ENCODE peak calls at places on chromosomes 4 and X, in five cellular contexts. L is IMR-90, U is neuronal stem cell, Y is DND-41, E is right atrium auricular region. N is an unnamed sample. For H3K27me3, the result is how much of the 10 kb centered on the place peaks cover.

GRCh38 chr4:71262161-71262560 is 76.7 kb upstream of the SLC4A4 start:
- DNase-seq in L (peak), U (no peak), Y (no peak), E (no peak), N (peak)

GRCh38 chr4:81743731-81744465 is 272.2 kb upstream of the RASGEF1B start:
- DNase-seq in L (no peak), U (no peak), Y (no peak), E (no peak), N (no peak)

GRCh38 chrX:120672389-120672788 is 42.5 kb upstream of the C1GALT1C1 start:
- DNase-seq in L (peak), U (no peak), Y (no peak), E (peak), N (peak)

GRCh38 chr4:148452970-148453369 is 10.8 kb upstream of the NR3C2 start:
- DNase-seq in L (no peak), U (no peak), Y (no peak), E (no peak), N (no peak)

GRCh38 chr4:64230709-64231310 is 178.4 kb downstream of the TECRL start:
- DNase-seq in L (peak), U (peak), Y (peak), E (no peak), N (peak)

GRCh38 chr4:90495936-90496335 is 368.7 kb downstream of the CCSER1 start:
- DNase-seq in L (no peak), U (no peak), Y (no peak), E (no peak), N (no peak)

GRCh38 chr4:40206421-40206820 is 9.6 kb downstream of the RHOH start:
- DNase-seq in L (no peak), U (no peak), Y (no peak), E (no peak), N (no peak)

GRCh38 chr4:70913947-70914445 is 11.8 kb downstream of the MOB1B start:
- DNase-seq in L (peak), U (no peak), Y (no peak), E (no peak), N (no peak)

GRCh38 chr4:15779336-15779735 is 1.2 kb downstream of the CD38 start:
- DNase-seq in L (peak), U (peak), Y (no peak), E (peak), N (peak)

GRCh38 chr4:163736876-163737275 is 242.4 kb downstream of the TMA16 start:
- DNase-seq in L (no peak), U (no peak), Y (no peak), E (no peak), N (no peak)

GRCh38 chrX:111519215-111519614 is 7.8 kb downstream of the SERTM2 start:
- DNase-seq in L (peak), U (peak), Y (peak), E (no peak), N (peak)

GRCh38 chrX:100615015-100615414 is 21.6 kb downstream of the TSPAN6 start:
- DNase-seq in L (peak), U (no peak), Y (no peak), E (no peak), N (peak)

GRCh38 chr4:19983072-19983471 is 268.6 kb upstream of the SLIT2 start:
- DNase-seq in L (peak), U (no peak), Y (no peak), E (no peak), N (peak)

GRCh38 chrX:107118322-107119147 is at the start of gene RBM41:
- DNase-seq in L (peak), U (peak), Y (peak), E (peak), N (peak)

GRCh38 chr4:185171373-185172071 is 28.5 kb downstream of the SLC25A4 start:
- DNase-seq in L (no peak), U (no peak), Y (no peak), E (no peak), N (no peak)

GRCh38 chrX:93649381-93649780 is 24.0 kb downstream of the NAP1L3 start:
- DNase-seq in L (no peak), U (no peak), Y (no peak), E (no peak), N (no peak)

GRCh38 chr4:64368741-64369140 is 40.5 kb downstream of the TECRL start:
- DNase-seq in L (no peak), U (no peak), Y (no peak), E (no peak), N (no peak)

GRCh38 chr4:25903905-25904747 is 9.9 kb upstream of the SMIM20 start:
- DNase-seq in L (no peak), U (no peak), Y (no peak), E (no peak), N (no peak)

GRCh38 chr4:119246177-119246576 is 33.7 kb downstream of the USP53 start:
- DNase-seq in L (no peak), U (no peak), Y (no peak), E (no peak), N (no peak)

GRCh38 chrX:141879616-141880015 is 24.1 kb upstream of the MAGEC1 start:
- DNase-seq in L (no peak), U (no peak), Y (no peak), E (no peak), N (no peak)

GRCh38 chr4:167176723-167177367 is 57.4 kb downstream of the SPOCK3 start:
- DNase-seq in L (no peak), U (no peak), Y (no peak), E (no peak), N (no peak)

GRCh38 chr4:146643812-146644401 is 5.2 kb downstream of the POU4F2 start:
- DNase-seq in L (peak), U (peak), Y (no peak), E (no peak), N (peak)

GRCh38 chrX:329291-329910 is 10.8 kb upstream of the GTPBP6 start:
- DNase-seq in L (no peak), U (no peak), Y (no peak), E (no peak), N (no peak)

GRCh38 chr4:177574446-177574845 is 132.2 kb upstream of the AGA start:
- DNase-seq in L (no peak), U (no peak), Y (no peak), E (no peak), N (peak)

GRCh38 chr4:54233697-54234496 is 4.8 kb downstream of the PDGFRA start:
- DNase-seq in L (peak), U (peak), Y (peak), E (peak), N (peak)

GRCh38 chr4:95167809-95168208 is 381.0 kb downstream of the UNC5C start:
- DNase-seq in L (no peak), U (no peak), Y (no peak), E (no peak), N (no peak)

GRCh38 chrX:12330841-12331240 is 192.6 kb downstream of the FRMPD4 start:
- DNase-seq in L (no peak), U (no peak), Y (no peak), E (no peak), N (no peak)

GRCh38 chr4:45477311-45477733 is 646.5 kb downstream of the GABRG1 start:
- DNase-seq in L (no peak), U (no peak), Y (no peak), E (no peak), N (no peak)

GRCh38 chr4:125432078-125432477 is 117.3 kb downstream of the FAT4 start:
- DNase-seq in L (peak), U (peak), Y (no peak), E (no peak), N (peak)

GRCh38 chr4:94806376-94806775 is 48.6 kb downstream of the BMPR1B start:
- DNase-seq in L (peak), U (no peak), Y (no peak), E (no peak), N (no peak)

GRCh38 chr4:10181745-10182445 is 65.3 kb upstream of the WDR1 start:
- DNase-seq in L (no peak), U (no peak), Y (no peak), E (no peak), N (no peak)

GRCh38 chrX:8743126-8743732 is 11.3 kb upstream of the ANOS1 start:
- DNase-seq in L (peak), U (no peak), Y (peak), E (no peak), N (no peak)

GRCh38 chr4:73613130-73613529 is 7.1 kb downstream of the RASSF6 start:
- DNase-seq in L (no peak), U (no peak), Y (no peak), E (no peak), N (no peak)

GRCh38 chr4:87151730-87152129 is 68.7 kb downstream of the KLHL8 start:
- DNase-seq in L (no peak), U (no peak), Y (no peak), E (no peak), N (no peak)

GRCh38 chrX:12563121-12563520 is 228.1 kb upstream of the PRPS2 start:
- DNase-seq in L (peak), U (no peak), Y (no peak), E (no peak), N (peak)

GRCh38 chrX:154368630-154369452 is 5.6 kb downstream of the FLNA start:
- DNase-seq in L (peak), U (no peak), Y (peak), E (peak), N (peak)

GRCh38 chrX:110472265-110472664 is 113.6 kb downstream of the RTL9 start:
- DNase-seq in L (no peak), U (no peak), Y (no peak), E (no peak), N (no peak)

GRCh38 chr4:183797445-183798248 is 107.5 kb upstream of the STOX2 start:
- DNase-seq in L (no peak), U (peak), Y (no peak), E (no peak), N (peak)
- H3K27me3 ChIP-seq in L (under half), U (under half), Y (under half), E (under half), N (under half)

GRCh38 chr4:140497428-140497775 is 691 bp downstream of the MGAT4D start:
- DNase-seq in L (no peak), U (no peak), Y (no peak), E (no peak), N (no peak)

DNA sequence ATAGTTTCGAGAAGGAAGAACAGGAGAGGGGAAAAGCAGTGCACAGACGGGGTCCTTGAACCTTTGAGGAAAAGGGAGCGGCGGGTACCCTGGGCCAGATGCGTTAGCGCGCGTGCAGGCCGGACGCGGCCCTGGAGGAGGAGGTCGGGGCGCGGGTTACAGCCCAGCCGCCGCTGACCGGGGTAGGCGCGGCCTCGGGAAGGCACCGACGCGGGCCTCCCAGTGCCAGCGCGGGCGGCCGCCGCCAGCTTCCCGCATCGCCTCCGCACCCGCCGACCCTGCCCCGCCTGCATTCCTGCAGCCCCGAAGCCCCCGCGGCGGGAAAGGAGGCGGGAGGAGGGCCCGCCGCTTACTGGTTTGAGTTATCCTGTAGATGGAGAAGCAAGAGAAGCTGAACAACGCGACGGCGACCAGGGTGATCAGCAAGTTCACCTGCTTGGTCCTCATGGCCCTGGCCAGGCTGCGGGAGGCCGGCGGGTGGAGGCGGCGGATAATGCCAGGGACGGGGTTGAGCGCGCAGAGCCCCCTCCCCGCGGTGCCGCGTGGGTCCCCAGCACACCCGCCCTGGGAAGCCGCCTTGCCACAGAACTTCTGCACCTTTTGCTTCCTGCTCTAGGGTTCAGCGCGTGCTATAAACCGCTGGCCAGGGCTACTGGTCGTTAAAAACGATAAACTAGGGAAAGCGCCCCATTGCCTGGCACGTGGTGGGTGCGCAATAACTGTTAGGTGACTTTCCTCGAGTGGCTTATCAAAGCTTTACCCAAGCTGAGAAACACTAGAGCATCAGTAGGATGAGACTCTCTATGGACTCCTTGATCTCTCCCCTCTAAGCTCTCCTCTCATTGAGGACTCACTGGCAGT is at the start of gene MGAT4D:
- DNase-seq in L (no peak), U (peak), Y (no peak), E (no peak), N (no peak)
- H3K27me3 ChIP-seq in L (under half), U (under half), Y (under half), E (under half), N (under half)

GRCh38 chr4:168830777-168831512 is 179.1 kb downstream of the CBR4 start:
- DNase-seq in L (no peak), U (no peak), Y (no peak), E (no peak), N (no peak)
- H3K27me3 ChIP-seq in L (under half), U (under half), Y (under half), E (under half), N (under half)

GRCh38 chr4:1403177-1403583 is 3.1 kb downstream of the NKX1-1 start:
- DNase-seq in L (no peak), U (no peak), Y (no peak), E (no peak), N (no peak)
- H3K27me3 ChIP-seq in L (half or more), U (half or more), Y (under half), E (half or more), N (under half)

GRCh38 chrX:129750971-129751370 is 12.2 kb downstream of the XPNPEP2 start:
- DNase-seq in L (no peak), U (no peak), Y (no peak), E (no peak), N (no peak)

GRCh38 chrX:129749069-129749468 is 10.3 kb downstream of the XPNPEP2 start:
- DNase-seq in L (no peak), U (no peak), Y (no peak), E (no peak), N (no peak)

GRCh38 chrX:129748265-129748664 is 9.5 kb downstream of the XPNPEP2 start:
- DNase-seq in L (peak), U (no peak), Y (no peak), E (no peak), N (peak)

GRCh38 chrX:129744881-129745321 is 6.1 kb downstream of the XPNPEP2 start:
- DNase-seq in L (no peak), U (no peak), Y (peak), E (no peak), N (no peak)

DNA sequence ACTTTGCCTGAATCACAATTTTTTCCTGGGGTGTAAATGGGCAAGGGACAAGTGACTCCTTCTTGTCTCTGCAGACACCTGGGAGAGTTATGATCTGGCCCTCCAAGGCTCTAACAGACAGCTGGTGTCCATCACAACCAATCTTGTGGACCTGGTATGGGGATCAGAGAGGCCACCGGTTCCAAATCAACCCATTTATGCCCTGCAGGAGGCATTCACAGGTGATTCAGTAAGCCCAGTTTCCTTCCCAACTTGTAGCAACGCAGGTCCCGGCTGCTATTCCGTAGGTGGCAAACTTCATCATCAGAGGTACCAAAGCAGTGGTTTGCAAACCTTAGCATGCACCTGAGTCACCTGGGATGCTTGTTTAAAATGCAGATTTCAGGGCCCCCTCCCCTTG is 8.8 kb downstream of the XPNPEP2 start:
- DNase-seq in L (no peak), U (no peak), Y (no peak), E (no peak), N (no peak)
- H3K27me3 ChIP-seq in L (under half), U (under half), Y (under half), E (under half), N (under half)

DNA sequence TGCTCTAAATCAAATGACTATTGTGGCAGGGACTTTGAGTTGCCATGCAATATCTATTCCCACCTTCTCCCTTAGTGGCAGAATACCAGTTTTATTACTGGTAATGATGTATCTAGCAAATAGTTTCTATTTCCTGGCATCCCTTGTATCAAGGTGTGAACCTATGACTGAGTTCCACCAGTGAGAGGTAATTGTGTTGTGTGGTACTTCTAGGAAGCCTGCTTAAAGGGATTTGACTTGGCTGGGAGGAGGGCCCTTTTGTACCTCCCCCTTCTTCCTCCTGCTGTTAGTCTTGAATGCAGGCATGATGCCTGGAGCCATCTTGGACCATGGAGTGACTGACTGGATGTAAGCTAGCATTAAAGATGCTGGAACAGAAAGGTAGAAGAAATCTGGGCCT is 65.4 kb upstream of the DYNLT3 start:
- DNase-seq in L (no peak), U (no peak), Y (no peak), E (no peak), N (peak)
- H3K27me3 ChIP-seq in L (under half), U (under half), Y (under half), E (under half), N (under half)

GRCh38 chrX:17409566-17410290 is 34.7 kb downstream of the NHS start:
- DNase-seq in L (no peak), U (no peak), Y (no peak), E (no peak), N (no peak)
- H3K27me3 ChIP-seq in L (under half), U (under half), Y (under half), E (under half), N (under half)

GRCh38 chr4:123790681-123791080 is 394.1 kb downstream of the SPRY1 start:
- DNase-seq in L (peak), U (no peak), Y (no peak), E (no peak), N (no peak)
- H3K27me3 ChIP-seq in L (under half), U (under half), Y (under half), E (under half), N (under half)

DNA sequence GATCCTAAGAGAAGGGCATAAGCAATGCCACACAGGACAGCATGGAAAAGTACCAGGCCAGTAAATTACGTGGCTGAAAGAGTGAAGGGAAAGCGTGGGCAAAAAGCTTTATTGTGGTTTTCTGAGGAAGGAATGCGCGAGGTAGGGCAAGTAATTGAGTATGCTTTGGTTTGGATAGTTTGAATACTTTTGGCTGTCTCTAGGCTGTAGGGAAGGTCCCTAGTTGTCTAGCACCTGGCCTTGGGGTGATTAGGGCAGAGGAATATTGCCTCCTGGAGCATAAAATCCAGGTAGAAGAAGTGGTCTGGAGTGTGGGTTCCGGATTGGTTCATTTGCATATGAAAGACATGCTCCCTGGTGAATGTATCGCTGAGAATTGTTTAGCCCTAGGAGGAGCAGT is 46.4 kb upstream of the NALF2 start:
- DNase-seq in L (no peak), U (no peak), Y (no peak), E (no peak), N (no peak)
- H3K27me3 ChIP-seq in L (under half), U (under half), Y (under half), E (under half), N (under half)

DNA sequence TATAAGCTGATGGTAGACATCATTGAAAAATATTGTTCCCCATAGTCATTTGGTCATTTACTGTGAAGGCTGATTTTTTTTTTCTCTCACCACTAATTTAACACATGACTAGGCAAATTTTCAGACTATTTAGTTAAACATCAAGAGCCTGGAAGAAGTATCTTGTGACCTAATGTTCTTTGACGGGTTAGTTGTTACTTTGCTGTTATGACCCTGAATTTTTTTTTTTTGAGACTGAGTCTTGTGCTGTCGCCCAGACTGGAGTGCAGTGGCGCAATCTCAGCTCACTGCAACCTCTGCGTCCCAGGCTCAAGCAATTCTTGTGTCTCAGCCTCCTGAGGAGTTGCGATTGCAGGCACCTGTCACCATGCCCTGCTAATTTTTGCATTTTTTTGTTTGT is 67.0 kb downstream of the HPF1 start:
- DNase-seq in L (no peak), U (no peak), Y (no peak), E (no peak), N (no peak)
- H3K27me3 ChIP-seq in L (under half), U (under half), Y (under half), E (under half), N (under half)